ENCODE peak calls at places on chromosomes 7 and 10, in four cellular contexts. O is heart left ventricle, J is upper lobe of left lung, X is Peyer's patch. K is an unnamed sample.

GRCh38 chr7:93894966-93895650 is 4.6 kb upstream of the TFPI2 start:
- DNase-seq in O (no peak), J (no peak), X (no peak), K (no peak)

GRCh38 chr7:143979999-143980398 is 20.1 kb upstream of the OR6B1 start:
- DNase-seq in O (no peak), J (no peak), X (no peak), K (no peak)

GRCh38 chr10:131886181-131886716 is 14.6 kb upstream of the PPP2R2D start:
- DNase-seq in O (no peak), J (no peak), X (peak; percentile 31), K (no peak)

GRCh38 chr10:85916999-85917573 is 449.5 kb downstream of the GRID1 start:
- DNase-seq in O (no peak), J (no peak), X (no peak), K (peak; percentile 82)

GRCh38 chr7:138208010-138208634 is 131.9 kb downstream of the AKR1D1 start:
- DNase-seq in O (no peak), J (no peak), X (no peak), K (no peak)

GRCh38 chr10:130020651-130021372 is 56.7 kb upstream of the EBF3 start:
- DNase-seq in O (no peak), J (no peak), X (no peak), K (no peak)

GRCh38 chr7:137591444-137591843 is 247.9 kb upstream of the PTN start:
- DNase-seq in O (no peak), J (no peak), X (no peak), K (no peak)

GRCh38 chr7:142405122-142405765 is 147.4 kb upstream of the PRSS58 start:
- DNase-seq in O (no peak), J (no peak), X (no peak), K (no peak)

GRCh38 chr10:73884017-73884416 is 9.7 kb upstream of the CAMK2G start:
- DNase-seq in O (no peak), J (no peak), X (no peak), K (no peak)

GRCh38 chr7:28456037-28456436 is 43.7 kb downstream of the CREB5 start:
- DNase-seq in O (no peak), J (no peak), X (no peak), K (no peak)

GRCh38 chr7:108630002-108630401 is 60.3 kb downstream of the DNAJB9 start:
- DNase-seq in O (peak; percentile 27), J (no peak), X (no peak), K (no peak)

GRCh38 chr7:100102950-100103840 is 1.8 kb downstream of the AP4M1 start:
- DNase-seq in O (no peak), J (no peak), X (no peak), K (no peak)

GRCh38 chr10:27359792-27360320 is 119.3 kb upstream of the ACBD5 start:
- DNase-seq in O (no peak), J (peak; percentile 35), X (no peak), K (no peak)

GRCh38 chr10:25766687-25767221 is 167.3 kb upstream of the MYO3A start:
- DNase-seq in O (no peak), J (no peak), X (no peak), K (no peak)

GRCh38 chr7:30702200-30702599 is 19.9 kb upstream of the CRHR2 start:
- DNase-seq in O (no peak), J (no peak), X (peak; percentile 19), K (no peak)

GRCh38 chr10:117461766-117462423 is 80.7 kb upstream of the EMX2 start:
- DNase-seq in O (no peak), J (peak; percentile 41), X (peak; percentile 67), K (no peak)

GRCh38 chr10:124591123-124591495 is 129.5 kb downstream of the LHPP start:
- DNase-seq in O (no peak), J (no peak), X (no peak), K (no peak)

GRCh38 chr10:5291501-5292195 is 73.1 kb upstream of the UCN3 start:
- DNase-seq in O (peak; percentile 41), J (no peak), X (no peak), K (no peak)

GRCh38 chr7:18295781-18296417 is 199.7 kb upstream of the HDAC9 start:
- DNase-seq in O (no peak), J (no peak), X (no peak), K (no peak)

GRCh38 chr10:50552771-50553535 is 70.8 kb downstream of the SGMS1 start:
- DNase-seq in O (no peak), J (no peak), X (no peak), K (no peak)

GRCh38 chr10:133438711-133439273 is 14.4 kb upstream of the SPRN start:
- DNase-seq in O (no peak), J (no peak), X (no peak), K (no peak)

GRCh38 chr10:11512596-11512995 is 98.9 kb downstream of the USP6NL start:
- DNase-seq in O (no peak), J (no peak), X (no peak), K (no peak)

GRCh38 chr7:3039787-3040186 is 3.9 kb downstream of the CARD11 start:
- DNase-seq in O (no peak), J (no peak), X (no peak), K (no peak)

GRCh38 chr7:131292141-131292905 is 35.4 kb upstream of the MKLN1 start:
- DNase-seq in O (no peak), J (no peak), X (no peak), K (no peak)

GRCh38 chr10:49113741-49114141 is 1.6 kb downstream of the VSTM4 start:
- DNase-seq in O (no peak), J (no peak), X (no peak), K (no peak)

GRCh38 chr7:55054252-55054651 is 35.4 kb downstream of the EGFR start:
- DNase-seq in O (no peak), J (peak; percentile 69), X (no peak), K (no peak)

GRCh38 chr10:43252785-43253341 is 14.0 kb downstream of the RASGEF1A start:
- DNase-seq in O (peak; percentile 10), J (peak; percentile 60), X (no peak), K (peak; percentile 39)

GRCh38 chr10:125060486-125060850 is 99.9 kb downstream of the CTBP2 start:
- DNase-seq in O (no peak), J (no peak), X (no peak), K (no peak)

GRCh38 chr10:59181668-59182067 is 5.2 kb downstream of the PHYHIPL start:
- DNase-seq in O (no peak), J (no peak), X (no peak), K (no peak)

GRCh38 chr7:91957823-91958222 is 17.2 kb downstream of the AKAP9 start:
- DNase-seq in O (no peak), J (no peak), X (no peak), K (no peak)

GRCh38 chr10:58360412-58361004 is 24.7 kb upstream of the TFAM start:
- DNase-seq in O (no peak), J (no peak), X (no peak), K (no peak)

GRCh38 chr10:79127151-79127961 is 58.6 kb downstream of the ZMIZ1 start:
- DNase-seq in O (peak; percentile 57), J (no peak), X (peak; percentile 67), K (peak; percentile 98)

GRCh38 chr10:104300736-104301292 is 31.8 kb downstream of the GSTO2 start:
- DNase-seq in O (peak; percentile 83), J (peak; percentile 36), X (no peak), K (peak; percentile 44)

GRCh38 chr7:66250711-66251110 is 45.6 kb downstream of the TPST1 start:
- DNase-seq in O (no peak), J (no peak), X (no peak), K (no peak)

GRCh38 chr10:46035923-46036849 is 5.8 kb upstream of the NCOA4 start:
- DNase-seq in O (no peak), J (peak; percentile 60), X (no peak), K (peak; percentile 30)

GRCh38 chr10:118483496-118483895 is 112.0 kb downstream of the PRLHR start:
- DNase-seq in O (no peak), J (no peak), X (no peak), K (no peak)
- TF ChIP-seq CTCF in O (no peak), J (no peak), X (no peak), K (no peak)

GRCh38 chr7:7148799-7149481 is 33.4 kb upstream of the C1GALT1 start:
- DNase-seq in O (no peak), J (no peak), X (no peak), K (no peak)

GRCh38 chr7:7151865-7152264 is 30.5 kb upstream of the C1GALT1 start:
- DNase-seq in O (no peak), J (no peak), X (no peak), K (no peak)

GRCh38 chr7:7151285-7151684 is 31.1 kb upstream of the C1GALT1 start:
- DNase-seq in O (no peak), J (no peak), X (no peak), K (no peak)

GRCh38 chr7:7152315-7152714 is 30.0 kb upstream of the C1GALT1 start:
- DNase-seq in O (no peak), J (peak; percentile 8), X (no peak), K (no peak)

DNA sequence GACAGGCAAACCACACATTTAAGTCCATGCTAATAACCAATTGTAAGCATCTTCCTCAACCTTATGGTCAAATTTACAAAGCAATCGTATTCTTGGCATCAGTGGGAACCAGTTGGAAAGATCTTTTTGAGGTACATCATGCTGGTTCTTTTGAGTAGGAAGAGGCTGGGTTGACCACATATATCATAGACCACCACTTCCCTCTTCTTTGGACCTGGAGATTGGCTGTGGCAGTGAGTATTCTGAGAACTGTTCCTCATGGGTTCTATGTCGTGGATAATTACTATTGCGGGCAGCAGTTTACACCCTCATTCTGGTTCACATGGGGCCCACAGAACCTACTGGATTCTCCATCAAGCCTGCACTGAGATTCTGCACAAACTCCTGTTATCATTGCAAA is 35.5 kb upstream of the C1GALT1 start:
- DNase-seq in O (no peak), J (no peak), X (no peak), K (no peak)
- TF ChIP-seq POLR2A in O (no peak), J (no peak), X (no peak), K (no peak)

DNA sequence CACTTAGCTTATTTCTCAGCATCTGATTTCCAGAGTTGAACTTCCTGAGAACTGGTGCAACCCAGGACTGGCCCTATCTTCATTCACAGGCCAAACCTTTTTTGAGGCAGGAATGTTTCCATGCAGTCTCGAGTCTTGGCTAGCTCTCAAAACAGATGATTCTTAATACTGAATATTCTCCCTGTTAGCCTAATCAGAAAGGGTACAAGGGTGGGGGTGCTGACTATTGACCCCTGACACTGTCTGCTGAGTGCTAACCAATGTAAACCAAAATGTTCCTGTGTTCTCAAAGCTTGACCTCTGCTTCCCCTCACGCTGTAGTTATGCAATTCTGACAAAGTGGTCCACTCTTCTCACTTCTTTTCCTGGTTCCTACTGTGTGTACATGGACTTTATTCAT is 25.3 kb downstream of the VWDE start:
- DNase-seq in O (no peak), J (no peak), X (no peak), K (no peak)
- H3K4me3 ChIP-seq in O (no peak overlapping the region), J (no peak overlapping the region), X (no peak overlapping the region), K (no peak overlapping the region)

DNA sequence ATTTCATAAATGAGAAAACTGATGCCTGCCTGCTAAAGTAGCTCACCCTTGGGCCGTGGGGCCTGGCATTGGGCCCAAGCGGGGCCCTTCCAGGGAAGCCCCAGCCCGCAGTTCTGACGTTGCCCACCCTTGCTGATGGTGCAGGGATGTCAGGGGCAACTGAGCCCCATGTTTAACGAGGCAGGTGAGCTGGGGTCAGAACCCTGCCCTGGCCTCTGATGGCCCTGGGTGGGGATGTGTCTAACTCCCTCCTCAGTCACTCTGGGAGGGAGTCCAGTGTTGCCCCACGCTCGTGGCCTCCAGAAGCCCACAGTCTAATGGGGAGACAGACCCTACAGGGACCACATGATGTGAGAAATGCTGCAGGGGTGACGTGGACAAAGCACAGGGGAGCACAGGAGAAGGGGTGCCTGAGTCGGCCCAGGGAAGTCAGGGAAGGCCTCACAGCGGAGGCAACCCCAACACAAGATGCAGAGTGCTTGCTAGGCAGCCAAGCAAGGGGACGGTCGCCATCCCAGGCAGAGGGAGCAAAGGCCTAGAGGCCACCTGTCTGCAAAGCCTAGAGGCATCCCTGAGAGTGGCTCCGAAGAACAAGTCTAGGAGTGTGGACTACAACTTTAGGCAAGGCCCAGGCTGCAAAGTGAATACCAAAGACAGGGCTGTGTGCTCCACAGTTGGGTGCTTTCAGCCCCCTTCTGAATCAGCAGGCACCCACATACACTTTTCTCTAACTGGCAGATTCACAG is 25.2 kb downstream of the DDIT4 start:
- DNase-seq in O (no peak), J (peak; percentile 78), X (peak; percentile 49), K (no peak)
- TF ChIP-seq CTCF in O (no peak), J (no peak), X (no peak), K (no peak)